ENCODE peak calls at places on chromosomes 3 and 15, in four cellular contexts. P is activated T-cell treated with anti-CD3 and anti-CD28 coated beads, Interleukin-2, amount 50 U/mL, for 72 hours; Q is activated effector memory CD4-positive, alpha-beta T cell treated with anti-CD3 and anti-CD28 coated beads, Interleukin-2, amount 50 U/mL, for 16 hours; G is cerebellum. V is an unnamed sample.

GRCh38 chr3:39189648-39190269 is 2.6 kb downstream of the XIRP1 start:
- DNase-seq in P (peak; percentile 48), Q (peak; percentile 81), G (peak; percentile 80), V (peak; percentile 63)

GRCh38 chr3:197181751-197182150 is 116.7 kb downstream of the DLG1 start:
- DNase-seq in P (no peak), Q (no peak), G (no peak), V (peak; percentile 26)

GRCh38 chr15:57677206-57677605 is 29.3 kb upstream of the POLR2M start:
- DNase-seq in P (no peak), Q (no peak), G (no peak), V (no peak)

GRCh38 chr3:31014317-31015040 is 120.0 kb upstream of the GADL1 start:
- DNase-seq in P (peak; percentile 4), Q (no peak), G (no peak), V (no peak)

GRCh38 chr15:90774731-90775521 is 57.8 kb downstream of the BLM start:
- DNase-seq in P (no peak), Q (no peak), G (no peak), V (no peak)

GRCh38 chr3:152121292-152121654 is 147.5 kb upstream of the MBNL1 start:
- DNase-seq in P (no peak), Q (no peak), G (no peak), V (no peak)

GRCh38 chr15:73870700-73871408 is 2.5 kb upstream of the TBC1D21 start:
- DNase-seq in P (no peak), Q (no peak), G (no peak), V (no peak)

GRCh38 chr3:23162939-23163338 is 40.2 kb upstream of the UBE2E2 start:
- DNase-seq in P (no peak), Q (no peak), G (no peak), V (no peak)

GRCh38 chr15:58440922-58441321 is 9.1 kb downstream of the LIPC start:
- DNase-seq in P (no peak), Q (no peak), G (no peak), V (no peak)

GRCh38 chr3:53154731-53155320 is 6.2 kb upstream of the PRKCD start:
- DNase-seq in P (no peak), Q (no peak), G (no peak), V (no peak)

V was measured in NCI-H460.